ENCODE peak calls at places on chromosomes 6 and 20, in ten cellular contexts. E is mesendoderm, C is fibroblast of lung, K is trophoblast cell, Y is A549, N is neuronal stem cell, M is neural progenitor cell, H is HCT116, U is GM23248, F is IMR-90. G is an unnamed sample.

GRCh38 chr6:72798196-72798595 is 176.3 kb downstream of the KCNQ5 start:
- DNase-seq in U (peak; percentile 75), M (no peak), N (no peak), Y (no peak), H (no peak), C (peak; percentile 31), F (peak; percentile 79), K (no peak), E (no peak), G (no peak)

GRCh38 chr6:65410309-65410708 is 296.7 kb downstream of the EYS start:
- DNase-seq in H (no peak), M (no peak), N (no peak), C (no peak), E (no peak), Y (no peak), F (no peak), K (no peak), U (no peak), G (no peak)

GRCh38 chr6:3088446-3088845 is 20.2 kb downstream of the RIPK1 start:
- DNase-seq in M (no peak), E (no peak), N (no peak), K (no peak), H (no peak), C (peak; percentile 11), Y (no peak), F (peak; percentile 11), U (peak; percentile 72), G (no peak)

GRCh38 chr6:115945306-115945705 is 115.4 kb downstream of the FRK start:
- DNase-seq in F (no peak), N (no peak), C (no peak), K (no peak), E (no peak), U (no peak), H (no peak), Y (no peak), M (no peak), G (no peak)

GRCh38 chr6:109306733-109307132 is 75.5 kb downstream of the CD164 start:
- DNase-seq in E (no peak), C (no peak), M (no peak), U (no peak), K (no peak), H (no peak), Y (no peak), F (no peak), N (no peak), G (no peak)

GRCh38 chr20:63966172-63966943 is 3.4 kb downstream of the ZNF512B start:
- DNase-seq in Y (no peak), N (no peak), U (no peak), M (no peak), C (no peak), E (no peak), K (no peak), H (no peak), F (no peak), G (no peak)

GRCh38 chr6:46325561-46326525 is 155.1 kb upstream of the ENPP5 start:
- DNase-seq in F (peak; percentile 28), N (no peak), U (peak; percentile 80), C (peak; percentile 72), H (no peak), Y (no peak), M (peak; percentile 1), E (peak; percentile 41), K (no peak), G (no peak)

GRCh38 chr6:95725344-95725743 is 148.0 kb downstream of the MANEA start:
- DNase-seq in F (no peak), H (no peak), E (no peak), Y (no peak), N (no peak), U (no peak), C (no peak), K (no peak), M (no peak), G (peak; percentile 31)

GRCh38 chr6:14706378-14706929 is 539.4 kb upstream of the JARID2 start:
- DNase-seq in E (no peak), F (peak; percentile 100), M (no peak), K (peak; percentile 75), H (peak; percentile 48), C (peak; percentile 97), U (peak; percentile 100), N (no peak), Y (peak; percentile 29), G (no peak)

GRCh38 chr20:47502801-47503239 is 1.1 kb downstream of the NCOA3 start:
- DNase-seq in E (peak; percentile 54), N (peak; percentile 9), Y (peak; percentile 52), C (peak; percentile 54), F (peak; percentile 62), M (peak; percentile 34), U (peak; percentile 76), H (no peak), K (no peak), G (peak; percentile 68)

GRCh38 chr20:48406462-48407235 is 421.1 kb downstream of the PREX1 start:
- DNase-seq in U (no peak), M (no peak), C (no peak), N (no peak), F (no peak), E (no peak), H (no peak), K (no peak), Y (no peak), G (no peak)

GRCh38 chr6:83914953-83915352 is 55.5 kb downstream of the CYB5R4 start:
- DNase-seq in N (no peak), C (no peak), U (no peak), E (no peak), F (peak; percentile 5), M (no peak), K (no peak), H (no peak), Y (no peak), G (no peak)

GRCh38 chr6:38973178-38974057 is 75.2 kb upstream of the GLP1R start:
- DNase-seq in K (peak; percentile 17), Y (peak; percentile 74), H (peak; percentile 72), U (peak; percentile 72), C (peak; percentile 78), E (peak; percentile 68), F (peak; percentile 79), N (no peak), M (peak; percentile 56), G (peak; percentile 67)

GRCh38 chr6:155224031-155224451 is 39.8 kb upstream of the CLDN20 start:
- DNase-seq in N (no peak), K (peak; percentile 59), F (peak; percentile 95), Y (peak; percentile 60), E (no peak), H (peak; percentile 73), C (peak; percentile 68), U (peak; percentile 91), M (no peak), G (no peak)

GRCh38 chr6:29887330-29887818 is 55.0 kb upstream of the HLA-A start:
- DNase-seq in K (no peak), M (peak; percentile 34), Y (no peak), H (peak; percentile 8), U (peak; percentile 64), F (peak; percentile 11), N (peak; percentile 4), C (peak; percentile 38), E (peak; percentile 31), G (no peak)
- H3K4me3 ChIP-seq in K (no peak overlapping the region), M (peak overlapping the region; percentile 53), Y (no peak overlapping the region), H (peak overlapping the region; percentile 76), U (peak overlapping the region; percentile 82), F (peak overlapping the region; percentile 91), N (peak overlapping the region; percentile 73), C (peak overlapping the region; percentile 52), E (peak overlapping the region; percentile 9), G (no peak overlapping the region)

DNA sequence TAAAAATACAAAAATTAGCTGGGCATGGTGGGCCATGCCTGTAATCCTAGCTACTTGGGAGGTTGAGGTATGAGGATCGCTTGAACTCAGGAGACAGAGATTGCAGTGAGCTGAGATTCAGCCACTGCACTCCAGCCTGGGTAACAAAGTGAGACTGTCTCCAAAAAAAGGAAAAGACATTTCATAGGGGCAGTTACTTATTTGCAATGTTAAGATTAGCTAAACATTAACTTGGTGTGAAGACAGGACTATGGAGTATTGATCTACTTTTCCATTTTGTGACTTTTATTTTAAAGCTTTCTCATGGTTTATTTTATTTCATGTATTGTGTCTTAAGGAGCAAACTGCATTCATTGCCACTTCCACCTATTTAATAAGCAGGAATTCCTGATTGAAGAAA is 153.0 kb downstream of the UTRN start:
- DNase-seq in U (no peak), M (no peak), C (no peak), F (no peak), K (no peak), E (no peak), Y (no peak), N (no peak), H (no peak), G (no peak)
- H3K4me1 ChIP-seq in U (peaks cover 22% of the 10 kb centered on the region), M (no peaks in the 10 kb centered on the region), C (no peaks in the 10 kb centered on the region), F (peaks cover 4% of the 10 kb centered on the region), K (peaks cover 2% of the 10 kb centered on the region), E (no peaks in the 10 kb centered on the region), Y (peaks cover 15% of the 10 kb centered on the region), N (no peaks in the 10 kb centered on the region), H (no peaks in the 10 kb centered on the region), G (no peaks in the 10 kb centered on the region)

GRCh38 chr20:32820000-32820697 is 395 bp downstream of the MAPRE1 start:
- DNase-seq in F (peak; percentile 40), Y (peak; percentile 67), K (peak; percentile 22), U (peak; percentile 83), C (peak; percentile 42), E (peak; percentile 88), H (peak; percentile 15), N (peak; percentile 76), M (peak; percentile 95), G (peak; percentile 40)
- H3K4me2 ChIP-seq in F (peak overlapping the region; percentile 99), Y (peak overlapping the region; percentile 87), K (peak overlapping the region; percentile 86), U (peak overlapping the region; percentile 97), C (peak overlapping the region; percentile 97), E (peak overlapping the region; percentile 100), H (peak overlapping the region; percentile 84), N (peak overlapping the region; percentile 72), M (peak overlapping the region; percentile 86), G (peak overlapping the region; percentile 95)

GRCh38 chr6:159461998-159462397 is 231.0 kb downstream of the SOD2 start:
- DNase-seq in K (no peak), Y (no peak), M (no peak), C (no peak), U (no peak), E (no peak), F (no peak), N (no peak), H (no peak), G (peak; percentile 23)
- H3K4me3 ChIP-seq in K (no peak overlapping the region), Y (no peak overlapping the region), M (no peak overlapping the region), C (no peak overlapping the region), U (no peak overlapping the region), E (no peak overlapping the region), F (no peak overlapping the region), N (no peak overlapping the region), H (no peak overlapping the region), G (no peak overlapping the region)